ENCODE peak calls at places on chromosome 7, in five cellular contexts. E is activated T-helper 1 cell treated with anti-CD3 and anti-CD28 coated beads, Interleukin-2, amount 50 U/mL, for 16 hours; Y is stimulated activated CD4-positive, alpha-beta T cell treated with anti-CD3 and anti-CD28 coated beads, TNF-alpha, amount 100 ng/mL, for 4 hours; B is T-cell; A is CD4-positive, CD25-positive, alpha-beta regulatory T cell. G is an unnamed sample.
A peak's percentile ranks its signal among the peaks of the same experiment; 100 is the strongest.

GRCh38 chr7:130494480-130494879 is 2.6 kb downstream of the MEST start:
- DNase-seq in B (no peak), A (no peak), Y (no peak), E (no peak), G (no peak)

GRCh38 chr7:84187087-84187805 is 7.3 kb downstream of the SEMA3A start:
- DNase-seq in B (no peak), A (no peak), E (no peak), Y (no peak), G (no peak)

GRCh38 chr7:157168571-157168970 is 29.8 kb downstream of the UBE3C start:
- DNase-seq in Y (no peak), A (no peak), B (no peak), E (no peak), G (no peak)

GRCh38 chr7:114312649-114313048 is 102.0 kb upstream of the FOXP2 start:
- DNase-seq in B (no peak), Y (no peak), E (no peak), A (no peak), G (no peak)

GRCh38 chr7:105896407-105896842 is 20.0 kb upstream of the ATXN7L1 start:
- DNase-seq in Y (no peak), E (no peak), A (peak; percentile 26), B (no peak), G (no peak)

GRCh38 chr7:128912281-128912680 is 1.8 kb upstream of the KCP start:
- DNase-seq in B (no peak), E (no peak), Y (no peak), A (no peak), G (no peak)

GRCh38 chr7:54394877-54395276 is 147.3 kb upstream of the VSTM2A start:
- DNase-seq in A (no peak), B (no peak), Y (no peak), E (no peak), G (no peak)

GRCh38 chr7:23022258-23022745 is 8.4 kb upstream of the HYCC1 start:
- DNase-seq in A (no peak), E (no peak), B (no peak), Y (no peak), G (no peak)

GRCh38 chr7:184768-185264 is 7.6 kb upstream of the FAM20C start:
- DNase-seq in A (no peak), E (no peak), B (no peak), Y (no peak), G (no peak)

GRCh38 chr7:105306160-105306784 is 82.4 kb downstream of the SRPK2 start:
- DNase-seq in Y (no peak), A (peak; percentile 11), B (no peak), E (no peak), G (peak; percentile 97)

GRCh38 chr7:14385074-14385473 is 395.6 kb upstream of the ETV1 start:
- DNase-seq in B (no peak), Y (no peak), E (no peak), A (no peak), G (no peak)

GRCh38 chr7:84714765-84715164 is 472.1 kb downstream of the SEMA3D start:
- DNase-seq in Y (no peak), E (no peak), B (no peak), A (no peak), G (no peak)

GRCh38 chr7:68038621-68039314 is 1042.1 kb downstream of the TYW1 start:
- DNase-seq in E (no peak), A (no peak), Y (no peak), B (no peak), G (no peak)

GRCh38 chr7:98811299-98811698 is 58.5 kb downstream of the TMEM130 start:
- DNase-seq in E (no peak), A (no peak), B (no peak), Y (no peak), G (no peak)

GRCh38 chr7:153385502-153385901 is 626.0 kb downstream of the ACTR3B start:
- DNase-seq in Y (no peak), B (no peak), A (no peak), E (no peak), G (no peak)

GRCh38 chr7:39845011-39845410 is 105.0 kb upstream of the CDK13 start:
- DNase-seq in E (no peak), B (no peak), Y (no peak), A (no peak), G (no peak)

GRCh38 chr7:5701085-5701914 is 80.2 kb downstream of the RNF216 start:
- DNase-seq in Y (peak; percentile 51), A (no peak), E (no peak), B (peak; percentile 24), G (peak; percentile 35)

GRCh38 chr7:17041324-17041723 is 159.5 kb upstream of the AGR3 start:
- DNase-seq in E (no peak), A (no peak), Y (no peak), B (no peak), G (no peak)

GRCh38 chr7:134695321-134695860 is 48.7 kb downstream of the BPGM start:
- DNase-seq in B (no peak), Y (no peak), A (no peak), E (no peak), G (no peak)

GRCh38 chr7:140230862-140231778 is 54.3 kb upstream of the KDM7A start:
- DNase-seq in B (peak; percentile 42), Y (peak; percentile 60), A (peak; percentile 26), E (no peak), G (peak; percentile 72)

GRCh38 chr7:117183729-117184128 is 139.1 kb downstream of the WNT2 start:
- DNase-seq in Y (no peak), E (no peak), B (no peak), A (no peak), G (no peak)